ENCODE peak calls at places on chromosomes 3 and 15, in six cellular contexts. One of them, this sample, is unnamed. For H3K27me3, the result is how much of the 10 kb centered on the place peaks cover.

GRCh38 chr15:80934761-80935221 is 54.8 kb downstream of the MESD start:
- DNase-seq in gastrocnemius medialis: no peak
- DNase-seq in neural progenitor cell: no peak
- DNase-seq in foreskin keratinocyte: no peak
- DNase-seq in lung: no peak
- DNase-seq in HepG2: no peak
- DNase-seq in this sample: no peak

GRCh38 chr3:134030801-134031619 is 1.3 kb upstream of the SLCO2A1 start:
- DNase-seq in gastrocnemius medialis: no peak
- DNase-seq in neural progenitor cell: no peak
- DNase-seq in foreskin keratinocyte: no peak
- DNase-seq in lung: no peak
- DNase-seq in HepG2: no peak
- DNase-seq in this sample: no peak

GRCh38 chr15:67165653-67166260 is 88.7 kb downstream of the AAGAB start:
- DNase-seq in gastrocnemius medialis: peak
- DNase-seq in neural progenitor cell: peak
- DNase-seq in foreskin keratinocyte: peak
- DNase-seq in lung: no peak
- DNase-seq in HepG2: no peak
- DNase-seq in this sample: no peak

GRCh38 chr15:74782596-74783071 is 754 bp downstream of the CSK start:
- DNase-seq in gastrocnemius medialis: no peak
- DNase-seq in neural progenitor cell: no peak
- DNase-seq in foreskin keratinocyte: no peak
- DNase-seq in lung: no peak
- DNase-seq in HepG2: no peak
- DNase-seq in this sample: no peak

GRCh38 chr3:138434875-138435772 is 708 bp downstream of the ESYT3 start:
- DNase-seq in gastrocnemius medialis: no peak
- DNase-seq in neural progenitor cell: peak
- DNase-seq in foreskin keratinocyte: no peak
- DNase-seq in lung: no peak
- DNase-seq in HepG2: no peak
- DNase-seq in this sample: no peak

GRCh38 chr15:70870066-70870465 is 16.1 kb upstream of the LARP6 start:
- DNase-seq in gastrocnemius medialis: no peak
- DNase-seq in neural progenitor cell: no peak
- DNase-seq in foreskin keratinocyte: peak
- DNase-seq in lung: no peak
- DNase-seq in HepG2: no peak
- DNase-seq in this sample: no peak

GRCh38 chr15:69395991-69396390 is 18.2 kb upstream of the KIF23 start:
- DNase-seq in gastrocnemius medialis: no peak
- DNase-seq in neural progenitor cell: no peak
- DNase-seq in foreskin keratinocyte: no peak
- DNase-seq in lung: no peak
- DNase-seq in HepG2: no peak
- DNase-seq in this sample: no peak

GRCh38 chr3:19945405-19946290 is 1.2 kb upstream of the RAB5A start:
- DNase-seq in gastrocnemius medialis: peak
- DNase-seq in neural progenitor cell: peak
- DNase-seq in foreskin keratinocyte: peak
- DNase-seq in lung: no peak
- DNase-seq in HepG2: no peak
- DNase-seq in this sample: peak

GRCh38 chr3:32882603-32883025 is 64.8 kb downstream of the TRIM71 start:
- DNase-seq in gastrocnemius medialis: no peak
- DNase-seq in neural progenitor cell: no peak
- DNase-seq in foreskin keratinocyte: no peak
- DNase-seq in lung: no peak
- DNase-seq in HepG2: no peak
- DNase-seq in this sample: no peak

GRCh38 chr3:150232992-150233451 is 175.1 kb upstream of the TSC22D2 start:
- DNase-seq in gastrocnemius medialis: no peak
- DNase-seq in neural progenitor cell: no peak
- DNase-seq in foreskin keratinocyte: peak
- DNase-seq in lung: no peak
- DNase-seq in HepG2: no peak
- DNase-seq in this sample: no peak

GRCh38 chr3:36579746-36580145 is 184.6 kb downstream of the DCLK3 start:
- DNase-seq in gastrocnemius medialis: no peak
- DNase-seq in neural progenitor cell: no peak
- DNase-seq in foreskin keratinocyte: no peak
- DNase-seq in lung: no peak
- DNase-seq in HepG2: no peak
- DNase-seq in this sample: no peak

GRCh38 chr3:140765246-140765645 is 87.4 kb downstream of the TRIM42 start:
- DNase-seq in gastrocnemius medialis: no peak
- DNase-seq in neural progenitor cell: no peak
- DNase-seq in foreskin keratinocyte: no peak
- DNase-seq in lung: no peak
- DNase-seq in HepG2: no peak
- DNase-seq in this sample: no peak

GRCh38 chr3:46710229-46710628 is 7.4 kb downstream of the PRSS50 start:
- DNase-seq in gastrocnemius medialis: peak
- DNase-seq in neural progenitor cell: no peak
- DNase-seq in foreskin keratinocyte: no peak
- DNase-seq in lung: no peak
- DNase-seq in HepG2: no peak
- DNase-seq in this sample: peak

GRCh38 chr3:152557302-152557999 is 277.5 kb upstream of the P2RY1 start:
- DNase-seq in gastrocnemius medialis: no peak
- DNase-seq in neural progenitor cell: no peak
- DNase-seq in foreskin keratinocyte: no peak
- DNase-seq in lung: no peak
- DNase-seq in HepG2: no peak
- DNase-seq in this sample: no peak

GRCh38 chr3:152559246-152559645 is 275.7 kb upstream of the P2RY1 start:
- DNase-seq in gastrocnemius medialis: no peak
- DNase-seq in neural progenitor cell: no peak
- DNase-seq in foreskin keratinocyte: no peak
- DNase-seq in lung: no peak
- DNase-seq in HepG2: no peak
- DNase-seq in this sample: no peak

GRCh38 chr3:152558386-152558785 is 276.5 kb upstream of the P2RY1 start:
- DNase-seq in gastrocnemius medialis: no peak
- DNase-seq in neural progenitor cell: no peak
- DNase-seq in foreskin keratinocyte: no peak
- DNase-seq in lung: no peak
- DNase-seq in HepG2: no peak
- DNase-seq in this sample: no peak

GRCh38 chr3:152554980-152555379 is 280.0 kb upstream of the P2RY1 start:
- DNase-seq in gastrocnemius medialis: peak
- DNase-seq in neural progenitor cell: no peak
- DNase-seq in foreskin keratinocyte: no peak
- DNase-seq in lung: no peak
- DNase-seq in HepG2: no peak
- DNase-seq in this sample: no peak

GRCh38 chr3:152556731-152557254 is 278.1 kb upstream of the P2RY1 start:
- DNase-seq in gastrocnemius medialis: peak
- DNase-seq in neural progenitor cell: no peak
- DNase-seq in foreskin keratinocyte: peak
- DNase-seq in lung: no peak
- DNase-seq in HepG2: peak
- DNase-seq in this sample: no peak
- H3K27ac ChIP-seq in gastrocnemius medialis: peak
- H3K27ac ChIP-seq in neural progenitor cell: no peak
- H3K27ac ChIP-seq in foreskin keratinocyte: no peak
- H3K27ac ChIP-seq in lung: peak
- H3K27ac ChIP-seq in HepG2: no peak
- H3K27ac ChIP-seq in this sample: peak

DNA sequence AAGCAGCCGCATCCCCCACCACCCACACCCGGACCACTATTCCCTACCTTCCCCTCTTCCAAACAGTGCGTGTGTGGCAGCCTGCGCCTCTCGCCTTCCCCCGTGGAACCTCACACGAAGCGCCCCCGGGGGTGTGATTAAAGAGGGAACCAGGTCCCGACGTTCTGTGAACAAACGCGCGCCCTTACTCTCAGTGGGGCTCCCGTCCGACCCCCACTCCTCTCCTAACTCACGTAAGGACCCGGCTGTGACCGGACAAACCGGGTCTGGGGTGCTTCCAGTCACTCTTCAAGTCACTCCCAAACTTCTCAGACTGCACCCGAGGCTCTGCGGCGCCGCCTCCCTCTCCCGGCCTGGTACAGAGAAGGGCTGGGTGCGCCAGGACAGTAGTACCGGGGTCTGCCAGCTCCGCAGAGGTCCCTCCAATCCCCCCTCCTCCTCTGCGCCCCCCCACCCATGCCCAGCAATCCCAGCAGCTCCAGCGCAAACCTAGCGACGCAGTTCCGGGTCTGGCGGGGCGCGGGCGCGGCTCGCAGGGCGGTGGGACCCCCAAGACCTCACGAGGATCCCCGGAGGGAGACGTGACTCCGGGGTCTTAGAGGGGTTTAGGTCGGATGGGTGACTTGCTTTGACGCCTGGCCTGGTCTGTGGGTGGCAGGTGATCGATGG is 574 bp downstream of the DUOXA1 start:
- DNase-seq in gastrocnemius medialis: no peak
- DNase-seq in neural progenitor cell: peak
- DNase-seq in foreskin keratinocyte: no peak
- DNase-seq in lung: no peak
- DNase-seq in HepG2: no peak
- DNase-seq in this sample: no peak
- H3K27me3 ChIP-seq in gastrocnemius medialis: under half
- H3K27me3 ChIP-seq in neural progenitor cell: half or more
- H3K27me3 ChIP-seq in foreskin keratinocyte: under half
- H3K27me3 ChIP-seq in lung: under half
- H3K27me3 ChIP-seq in HepG2: under half
- H3K27me3 ChIP-seq in this sample: under half

DNA sequence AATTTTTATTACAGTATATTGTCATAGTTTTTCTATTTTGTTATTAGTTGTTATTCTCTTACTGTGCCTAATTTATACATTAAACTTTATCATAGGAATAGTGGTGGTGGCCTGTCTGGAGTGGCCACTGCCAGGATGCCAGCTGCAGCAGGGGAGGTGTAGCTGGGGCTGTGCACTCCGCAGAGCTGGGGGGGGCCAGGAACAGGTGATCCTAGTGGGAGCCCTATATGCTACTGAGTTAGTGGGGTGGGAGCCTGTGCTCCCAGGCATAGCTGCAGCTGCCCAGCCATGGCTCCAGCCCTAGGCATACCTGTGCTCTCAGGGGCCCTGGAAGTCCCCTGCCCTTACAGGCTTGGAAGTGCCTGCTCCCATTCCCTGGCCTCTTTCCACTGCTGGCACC is 638.1 kb upstream of the KCNMB2 start:
- DNase-seq in gastrocnemius medialis: no peak
- DNase-seq in neural progenitor cell: no peak
- DNase-seq in foreskin keratinocyte: no peak
- DNase-seq in lung: no peak
- DNase-seq in HepG2: no peak
- DNase-seq in this sample: no peak
- H3K27ac ChIP-seq in gastrocnemius medialis: no peak
- H3K27ac ChIP-seq in neural progenitor cell: no peak
- H3K27ac ChIP-seq in foreskin keratinocyte: no peak
- H3K27ac ChIP-seq in lung: no peak
- H3K27ac ChIP-seq in HepG2: no peak
- H3K27ac ChIP-seq in this sample: no peak

GRCh38 chr15:63501256-63502089 is 2.9 kb upstream of the USP3 start:
- DNase-seq in gastrocnemius medialis: peak
- DNase-seq in neural progenitor cell: peak
- DNase-seq in foreskin keratinocyte: no peak
- DNase-seq in lung: peak
- DNase-seq in HepG2: peak
- DNase-seq in this sample: peak
- H3K27me3 ChIP-seq in gastrocnemius medialis: under half
- H3K27me3 ChIP-seq in neural progenitor cell: half or more
- H3K27me3 ChIP-seq in foreskin keratinocyte: under half
- H3K27me3 ChIP-seq in lung: under half
- H3K27me3 ChIP-seq in HepG2: under half
- H3K27me3 ChIP-seq in this sample: under half

DNA sequence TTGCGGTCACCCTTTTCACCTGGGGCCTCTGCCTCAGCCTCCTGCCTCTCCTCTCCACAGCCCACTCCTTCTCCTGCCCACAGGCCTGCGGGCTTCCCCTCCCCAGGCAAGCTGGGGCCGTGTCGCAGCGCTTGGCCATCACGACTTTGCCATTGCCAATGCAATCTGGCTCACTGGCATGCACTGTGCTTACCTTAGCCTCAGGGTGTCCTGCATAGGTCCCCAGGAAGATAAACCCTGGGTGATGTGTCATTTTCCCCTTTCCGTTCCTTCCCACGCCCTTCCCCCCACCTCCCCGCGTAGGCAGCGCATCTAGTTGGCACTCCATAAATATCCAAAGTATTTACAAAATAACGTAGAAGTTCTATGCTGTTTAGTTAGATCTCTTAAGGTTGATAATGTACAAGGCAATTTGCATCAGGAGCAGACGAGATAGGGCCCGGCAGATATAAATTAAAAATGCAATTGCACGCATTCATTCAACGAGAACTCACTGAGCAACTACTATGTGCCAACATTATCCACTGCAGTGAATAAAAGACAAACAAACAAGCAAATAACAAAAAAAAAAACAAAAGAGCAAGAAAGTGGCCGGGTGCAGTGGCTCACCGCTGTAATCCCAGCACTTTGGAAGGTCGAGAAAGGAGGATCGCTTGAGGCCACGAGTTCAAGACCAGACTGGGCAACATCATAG is 973 bp upstream of the COPG1 start:
- DNase-seq in gastrocnemius medialis: no peak
- DNase-seq in neural progenitor cell: no peak
- DNase-seq in foreskin keratinocyte: no peak
- DNase-seq in lung: no peak
- DNase-seq in HepG2: no peak
- DNase-seq in this sample: no peak
- H3K27ac ChIP-seq in gastrocnemius medialis: peak
- H3K27ac ChIP-seq in neural progenitor cell: no peak
- H3K27ac ChIP-seq in foreskin keratinocyte: peak
- H3K27ac ChIP-seq in lung: no peak
- H3K27ac ChIP-seq in HepG2: peak
- H3K27ac ChIP-seq in this sample: peak

This sample was measured in uterus.